ENCODE peak calls at places on chromosome 6, in ten cellular contexts. W, B, G, O, Z, H, R, X, P and V are unnamed samples.
A peak's percentile ranks its signal among the peaks of the same experiment; 100 is the strongest.

GRCh38 chr6:87698618-87699017 is 3.4 kb downstream of the AKIRIN2 start:
- DNase-seq in W (no peak), B (peak; percentile 41), G (no peak), O (no peak), Z (no peak), H (no peak), R (no peak), X (peak; percentile 43), P (no peak), V (no peak)

GRCh38 chr6:162074641-162075040 is 652.9 kb downstream of the PRKN start:
- DNase-seq in W (no peak), B (no peak), G (no peak), O (no peak), Z (no peak), H (no peak), R (no peak), X (no peak), P (no peak), V (no peak)

GRCh38 chr6:167495506-167496391 is 170.9 kb downstream of the TTLL2 start:
- DNase-seq in W (no peak), B (no peak), G (no peak), O (no peak), Z (no peak), H (no peak), R (no peak), X (no peak), P (no peak), V (no peak)

GRCh38 chr6:130215526-130215925 is 7.2 kb downstream of the SAMD3 start:
- DNase-seq in W (no peak), B (no peak), G (no peak), O (no peak), Z (no peak), H (no peak), R (no peak), X (no peak), P (no peak), V (no peak)

GRCh38 chr6:551829-552350 is 105.0 kb downstream of the HUS1B start:
- DNase-seq in W (no peak), B (no peak), G (no peak), O (no peak), Z (no peak), H (no peak), R (no peak), X (no peak), P (no peak), V (no peak)

GRCh38 chr6:36292170-36292569 is 22.3 kb downstream of the PNPLA1 start:
- DNase-seq in W (no peak), B (no peak), G (no peak), O (no peak), Z (no peak), H (no peak), R (no peak), X (no peak), P (no peak), V (no peak)

GRCh38 chr6:8192597-8192996 is 90.2 kb upstream of the EEF1E1 start:
- DNase-seq in W (no peak), B (no peak), G (no peak), O (no peak), Z (no peak), H (no peak), R (no peak), X (no peak), P (no peak), V (no peak)

GRCh38 chr6:1911476-1911875 is 301.8 kb downstream of the FOXC1 start:
- DNase-seq in W (no peak), B (peak; percentile 51), G (no peak), O (no peak), Z (no peak), H (no peak), R (no peak), X (peak; percentile 21), P (no peak), V (no peak)

GRCh38 chr6:159101656-159102055 is 56.9 kb upstream of the TAGAP start:
- DNase-seq in W (no peak), B (no peak), G (no peak), O (no peak), Z (no peak), H (peak; percentile 6), R (no peak), X (no peak), P (no peak), V (no peak)

GRCh38 chr6:146814148-146814750 is 215.5 kb downstream of the ADGB start:
- DNase-seq in W (no peak), B (peak; percentile 33), G (no peak), O (no peak), Z (no peak), H (no peak), R (no peak), X (no peak), P (no peak), V (no peak)

GRCh38 chr6:1773697-1774096 is 164.0 kb downstream of the FOXC1 start:
- DNase-seq in W (no peak), B (no peak), G (no peak), O (no peak), Z (no peak), H (no peak), R (no peak), X (no peak), P (no peak), V (no peak)

GRCh38 chr6:63492476-63492875 is 79.8 kb upstream of the LOC128125822 start:
- DNase-seq in W (no peak), B (no peak), G (peak; percentile 32), O (no peak), Z (no peak), H (no peak), R (no peak), X (no peak), P (no peak), V (no peak)

DNA sequence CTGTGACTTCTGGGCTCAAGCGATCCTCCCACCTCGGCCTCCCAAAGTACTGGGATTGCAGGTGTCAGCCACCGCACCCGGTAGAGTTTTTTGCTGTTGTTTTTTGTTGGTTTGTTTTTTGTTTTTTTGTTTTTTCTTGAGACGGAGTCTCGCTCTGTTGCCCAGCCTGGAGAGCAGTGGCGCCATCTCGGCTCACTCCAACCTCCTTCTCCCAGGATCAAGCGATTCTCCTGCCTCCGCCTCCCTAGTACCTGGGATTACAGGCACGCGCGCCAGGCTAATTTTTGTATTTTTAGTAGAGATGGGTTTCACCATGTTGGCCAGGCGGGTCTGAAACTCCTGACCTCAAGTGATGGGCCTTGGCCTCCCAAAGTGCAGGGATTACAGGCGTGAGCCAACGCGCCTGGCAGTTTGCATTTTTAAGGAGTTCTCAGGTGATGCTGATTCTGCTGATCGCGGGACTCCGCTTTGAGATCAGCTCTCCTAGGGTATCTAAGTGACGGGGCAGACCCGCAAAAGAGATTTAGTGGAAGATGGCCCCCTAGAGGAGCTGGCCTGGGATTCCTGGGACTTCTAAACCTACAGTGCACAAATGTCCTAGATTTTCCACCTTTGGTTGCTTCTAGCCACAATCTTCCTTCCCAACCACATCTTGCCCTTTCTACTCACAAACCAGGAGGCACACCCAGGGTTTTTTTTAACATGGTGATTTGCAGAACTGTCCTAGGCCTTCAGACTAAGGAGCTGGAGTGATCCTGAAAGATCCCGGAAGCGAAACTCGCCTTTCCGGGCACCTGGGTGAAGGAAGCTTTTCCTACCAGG is 45.2 kb downstream of the DPPA5 start:
- DNase-seq in W (no peak), B (peak; percentile 30), G (no peak), O (no peak), Z (peak; percentile 11), H (no peak), R (no peak), X (peak; percentile 39), P (no peak), V (no peak)
- TF ChIP-seq CTCF in W (no peak), B (peak; percentile 40), G (no peak), O (peak; percentile 23), Z (no peak), H (no peak), R (peak; percentile 46), X (peak; percentile 4), P (no peak), V (peak; percentile 64)

GRCh38 chr6:109184638-109185037 is 89.3 kb downstream of the CEP57L1 start:
- DNase-seq in W (no peak), B (no peak), G (no peak), O (no peak), Z (no peak), H (no peak), R (no peak), X (no peak), P (no peak), V (no peak)
- TF ChIP-seq CTCF in W (no peak), B (no peak), G (no peak), O (no peak), Z (no peak), H (no peak), R (no peak), X (no peak), P (no peak), V (no peak)

GRCh38 chr6:155709262-155709661 is 253.6 kb upstream of the NOX3 start:
- DNase-seq in W (no peak), B (no peak), G (no peak), O (no peak), Z (no peak), H (no peak), R (no peak), X (no peak), P (no peak), V (no peak)

GRCh38 chr6:155708100-155708499 is 252.5 kb upstream of the NOX3 start:
- DNase-seq in W (no peak), B (no peak), G (no peak), O (no peak), Z (no peak), H (no peak), R (no peak), X (no peak), P (no peak), V (no peak)

GRCh38 chr6:155706806-155707205 is 251.2 kb upstream of the NOX3 start:
- DNase-seq in W (no peak), B (no peak), G (no peak), O (no peak), Z (no peak), H (no peak), R (no peak), X (no peak), P (no peak), V (no peak)

GRCh38 chr6:155706341-155706740 is 250.7 kb upstream of the NOX3 start:
- DNase-seq in W (no peak), B (no peak), G (no peak), O (no peak), Z (peak; percentile 14), H (no peak), R (no peak), X (no peak), P (no peak), V (no peak)

GRCh38 chr6:155710704-155711103 is 255.1 kb upstream of the NOX3 start:
- DNase-seq in W (no peak), B (no peak), G (no peak), O (no peak), Z (no peak), H (no peak), R (no peak), X (no peak), P (no peak), V (no peak)
- TF ChIP-seq CTCF in W (no peak), B (no peak), G (no peak), O (no peak), Z (no peak), H (no peak), R (no peak), X (no peak), P (no peak), V (no peak)

DNA sequence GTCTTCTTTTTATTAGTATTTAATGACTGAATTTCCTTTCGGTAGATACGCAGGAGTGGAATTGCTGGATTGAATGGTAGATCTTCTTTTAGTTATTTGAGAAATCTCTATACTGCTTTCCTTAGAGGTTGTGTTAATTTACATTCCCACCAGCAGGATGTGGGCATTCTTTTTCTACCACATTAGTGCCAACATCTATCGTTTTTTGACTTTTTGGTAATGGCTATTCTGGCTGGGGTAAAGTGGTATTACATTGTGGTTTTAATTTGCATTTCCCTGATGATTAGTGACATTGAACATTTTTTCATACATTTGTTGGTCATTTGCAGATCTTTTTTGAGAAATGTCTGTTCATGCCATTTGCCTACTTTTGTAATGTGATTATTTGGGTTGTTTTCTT is 37.1 kb downstream of the SUMO4 start:
- DNase-seq in W (no peak), B (no peak), G (no peak), O (no peak), Z (no peak), H (no peak), R (no peak), X (no peak), P (no peak), V (no peak)
- TF ChIP-seq CTCF in W (no peak), B (no peak), G (no peak), O (no peak), Z (no peak), H (no peak), R (peak; percentile 28), X (no peak), P (no peak), V (peak; percentile 58)